ENCODE peak calls at places on chromosome 19, in seven cellular contexts. W, E, T, S, F, R and K are unnamed samples.

GRCh38 chr19:3095375-3096191 is 1.4 kb downstream of the GNA11 start:
- DNase-seq in W (peak; percentile 51), E (no peak), T (peak; percentile 37), S (peak; percentile 77), F (peak; percentile 41), R (no peak), K (no peak)

GRCh38 chr19:49433240-49433901 is 8.0 kb downstream of the SLC17A7 start:
- DNase-seq in W (no peak), E (no peak), T (no peak), S (no peak), F (no peak), R (no peak), K (no peak)

GRCh38 chr19:23075031-23075733 is 41.6 kb upstream of the ZNF730 start:
- DNase-seq in W (no peak), E (no peak), T (peak; percentile 74), S (peak; percentile 77), F (peak; percentile 43), R (peak; percentile 67), K (peak; percentile 95)

GRCh38 chr19:18319591-18320135 is 3.2 kb downstream of the LSM4 start:
- DNase-seq in W (no peak), E (no peak), T (no peak), S (no peak), F (peak; percentile 73), R (no peak), K (no peak)

GRCh38 chr19:32916969-32917611 is 47.5 kb upstream of the SLC7A9 start:
- DNase-seq in W (no peak), E (no peak), T (no peak), S (no peak), F (no peak), R (no peak), K (no peak)

GRCh38 chr19:1173845-1174809 is at the start of gene SBNO2:
- DNase-seq in W (peak; percentile 76), E (peak; percentile 93), T (peak; percentile 88), S (peak; percentile 96), F (peak; percentile 92), R (peak; percentile 81), K (peak; percentile 81)

GRCh38 chr19:51031220-51031879 is 3.5 kb downstream of the KLK12 start:
- DNase-seq in W (no peak), E (no peak), T (no peak), S (no peak), F (no peak), R (no peak), K (no peak)

GRCh38 chr19:3798137-3798536 is 12.0 kb upstream of the MATK start:
- DNase-seq in W (no peak), E (no peak), T (no peak), S (no peak), F (no peak), R (no peak), K (no peak)

GRCh38 chr19:53981408-53981998 is 9.9 kb upstream of the CACNG6 start:
- DNase-seq in W (no peak), E (no peak), T (no peak), S (no peak), F (no peak), R (no peak), K (no peak)

GRCh38 chr19:51784922-51785690 is 9.9 kb upstream of the FPR3 start:
- DNase-seq in W (no peak), E (peak; percentile 58), T (peak; percentile 63), S (no peak), F (peak; percentile 19), R (no peak), K (no peak)

GRCh38 chr19:14147797-14148605 is 11.6 kb upstream of the ASF1B start:
- DNase-seq in W (no peak), E (peak; percentile 52), T (peak; percentile 74), S (peak; percentile 91), F (peak; percentile 67), R (no peak), K (peak; percentile 84)

GRCh38 chr19:49473868-49474544 is at the start of gene FLT3LG:
- DNase-seq in W (peak; percentile 86), E (peak; percentile 70), T (peak; percentile 82), S (peak; percentile 91), F (peak; percentile 67), R (peak; percentile 9), K (peak; percentile 86)

GRCh38 chr19:45125975-45126493 is 33.1 kb downstream of the PPP1R37 start:
- DNase-seq in W (peak; percentile 39), E (no peak), T (peak; percentile 64), S (no peak), F (peak; percentile 69), R (no peak), K (peak; percentile 42)

GRCh38 chr19:10211071-10211470 is 16.3 kb upstream of the DNMT1 start:
- DNase-seq in W (no peak), E (no peak), T (no peak), S (no peak), F (no peak), R (no peak), K (no peak)

GRCh38 chr19:5424192-5424973 is 30.8 kb upstream of the ZNRF4 start:
- DNase-seq in W (no peak), E (no peak), T (no peak), S (no peak), F (no peak), R (no peak), K (no peak)

GRCh38 chr19:49687150-49687549 is 2.2 kb upstream of the ADM5 start:
- DNase-seq in W (no peak), E (no peak), T (no peak), S (no peak), F (no peak), R (no peak), K (no peak)

GRCh38 chr19:39508629-39509028 is 6.3 kb upstream of the SELENOV start:
- DNase-seq in W (no peak), E (no peak), T (no peak), S (no peak), F (no peak), R (no peak), K (no peak)

GRCh38 chr19:38892841-38893240 is 6.6 kb downstream of the SIRT2 start:
- DNase-seq in W (no peak), E (no peak), T (no peak), S (no peak), F (no peak), R (no peak), K (no peak)

GRCh38 chr19:1252818-1253513 is 4.6 kb downstream of the MIDN start:
- DNase-seq in W (peak; percentile 70), E (peak; percentile 87), T (peak; percentile 99), S (peak; percentile 99), F (peak; percentile 94), R (peak; percentile 50), K (no peak)

GRCh38 chr19:18232540-18233223 is 6.4 kb upstream of the PDE4C start:
- DNase-seq in W (no peak), E (no peak), T (no peak), S (no peak), F (no peak), R (peak; percentile 47), K (peak; percentile 85)

GRCh38 chr19:16024266-16025107 is 51.8 kb upstream of the TPM4 start:
- DNase-seq in W (no peak), E (no peak), T (no peak), S (no peak), F (no peak), R (no peak), K (no peak)

GRCh38 chr19:49502866-49503581 is 6.8 kb downstream of the RPS11 start:
- DNase-seq in W (no peak), E (peak; percentile 48), T (peak; percentile 80), S (no peak), F (peak; percentile 58), R (peak; percentile 12), K (peak; percentile 77)

GRCh38 chr19:6126335-6126974 is 9.0 kb upstream of the ACSBG2 start:
- DNase-seq in W (no peak), E (no peak), T (peak; percentile 73), S (no peak), F (no peak), R (peak; percentile 21), K (peak; percentile 21)

GRCh38 chr19:34120846-34121639 is 51.3 kb upstream of the LSM14A start:
- DNase-seq in W (peak; percentile 24), E (peak; percentile 21), T (peak; percentile 61), S (no peak), F (no peak), R (no peak), K (peak; percentile 21)

GRCh38 chr19:17677002-17677401 is 11.2 kb downstream of the UNC13A start:
- DNase-seq in W (no peak), E (no peak), T (no peak), S (no peak), F (no peak), R (no peak), K (no peak)

GRCh38 chr19:49331616-49332055 is 3.6 kb upstream of the CD37 start:
- DNase-seq in W (peak; percentile 44), E (no peak), T (peak; percentile 69), S (no peak), F (peak; percentile 29), R (no peak), K (no peak)

GRCh38 chr19:11856568-11857264 is 8.2 kb downstream of the ZNF439 start:
- DNase-seq in W (no peak), E (no peak), T (no peak), S (no peak), F (no peak), R (no peak), K (no peak)

GRCh38 chr19:53172892-53173291 is 14.0 kb upstream of the ZNF347 start:
- DNase-seq in W (no peak), E (no peak), T (peak; percentile 8), S (no peak), F (no peak), R (no peak), K (no peak)

GRCh38 chr19:51727349-51727880 is 3.6 kb upstream of the HAS1 start:
- DNase-seq in W (no peak), E (no peak), T (peak; percentile 48), S (no peak), F (no peak), R (no peak), K (no peak)